ENCODE peak calls at places on chromosomes 11 and 22, in eight cellular contexts. D is ascending aorta, J is thyroid gland, C is body of pancreas, L is heart right ventricle, A is adrenal gland, N is right atrium auricular region, R is tibial nerve. K is an unnamed sample. For H3K27me3, the result is how much of the 10 kb centered on the place peaks cover.

GRCh38 chr22:20656902-20657836 is 116.7 kb upstream of the SERPIND1 start:
- DNase-seq in D (no peak), J (no peak), C (no peak), L (no peak), A (no peak), N (no peak), R (no peak), K (no peak)

GRCh38 chr11:112837162-112837826 is 123.9 kb upstream of the NCAM1 start:
- DNase-seq in D (no peak), J (peak), C (peak), L (peak), A (peak), N (no peak), R (no peak), K (no peak)

GRCh38 chr22:49396817-49397216 is 430.9 kb downstream of the BRD1 start:
- DNase-seq in D (no peak), J (no peak), C (no peak), L (no peak), A (no peak), N (peak), R (no peak), K (no peak)

GRCh38 chr11:59102259-59102765 is 4.7 kb upstream of the FAM111B start:
- DNase-seq in D (no peak), J (peak), C (peak), L (peak), A (peak), N (no peak), R (peak), K (no peak)

GRCh38 chr22:44329179-44329796 is 16.5 kb upstream of the SHISAL1 start:
- DNase-seq in D (no peak), J (no peak), C (no peak), L (no peak), A (no peak), N (no peak), R (no peak), K (no peak)

GRCh38 chr11:272195-272930 is 5.8 kb upstream of the NLRP6 start:
- DNase-seq in D (no peak), J (no peak), C (no peak), L (no peak), A (no peak), N (no peak), R (no peak), K (no peak)

GRCh38 chr22:37353839-37354238 is 71.5 kb downstream of the CYTH4 start:
- DNase-seq in D (no peak), J (no peak), C (no peak), L (no peak), A (no peak), N (no peak), R (no peak), K (peak)

GRCh38 chr11:110935018-110935640 is 222.9 kb upstream of the ARHGAP20 start:
- DNase-seq in D (no peak), J (no peak), C (no peak), L (no peak), A (no peak), N (no peak), R (no peak), K (no peak)

GRCh38 chr11:109197656-109198055 is 224.3 kb upstream of the C11orf87 start:
- DNase-seq in D (no peak), J (no peak), C (no peak), L (no peak), A (no peak), N (no peak), R (no peak), K (no peak)

GRCh38 chr11:77174559-77174958 is 46.5 kb downstream of the MYO7A start:
- DNase-seq in D (no peak), J (no peak), C (peak), L (peak), A (no peak), N (no peak), R (no peak), K (no peak)

GRCh38 chr22:49972163-49973017 is 11.8 kb downstream of the PIM3 start:
- DNase-seq in D (no peak), J (peak), C (no peak), L (peak), A (peak), N (no peak), R (no peak), K (no peak)

GRCh38 chr11:97615541-97615940 is 1225.7 kb downstream of the JRKL start:
- DNase-seq in D (no peak), J (no peak), C (no peak), L (no peak), A (no peak), N (no peak), R (no peak), K (no peak)

GRCh38 chr11:41201156-41201555 is 258.3 kb downstream of the LRRC4C start:
- DNase-seq in D (no peak), J (peak), C (no peak), L (no peak), A (peak), N (no peak), R (no peak), K (peak)

GRCh38 chr11:65546217-65546958 is 11.8 kb downstream of the LTBP3 start:
- DNase-seq in D (peak), J (peak), C (peak), L (peak), A (peak), N (no peak), R (peak), K (no peak)

DNA sequence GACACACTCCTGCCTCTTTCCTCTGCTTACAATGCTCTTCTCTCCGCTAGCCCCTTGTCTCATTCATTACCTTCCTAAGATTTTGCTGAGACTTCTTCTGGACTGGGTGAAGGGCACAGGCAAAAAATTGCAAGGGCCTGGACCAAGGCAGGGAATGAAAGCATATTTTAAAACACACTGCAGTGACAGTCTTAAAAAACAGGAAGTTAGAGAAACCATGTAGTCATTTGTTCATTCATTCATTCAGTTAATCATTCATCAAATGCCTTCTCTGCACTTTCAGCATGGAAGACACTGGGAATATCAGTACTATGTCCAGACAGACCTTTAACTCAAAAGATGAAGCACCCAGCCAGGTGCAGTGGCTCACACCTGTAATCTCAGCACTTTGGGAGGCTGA is 44.9 kb upstream of the SWAP70 start:
- DNase-seq in D (no peak), J (no peak), C (no peak), L (no peak), A (no peak), N (no peak), R (no peak), K (no peak)
- H3K27ac ChIP-seq in D (no peak), J (no peak), C (no peak), L (no peak), A (no peak), N (no peak), R (no peak), K (no peak)

GRCh38 chr22:27383896-27384295 is 417.7 kb downstream of the MN1 start:
- DNase-seq in D (no peak), J (no peak), C (no peak), L (no peak), A (no peak), N (no peak), R (no peak), K (no peak)

GRCh38 chr22:27387561-27387960 is 414.0 kb downstream of the MN1 start:
- DNase-seq in D (no peak), J (no peak), C (no peak), L (no peak), A (no peak), N (peak), R (no peak), K (no peak)

GRCh38 chr22:27382947-27383346 is 418.6 kb downstream of the MN1 start:
- DNase-seq in D (no peak), J (no peak), C (no peak), L (no peak), A (no peak), N (peak), R (no peak), K (no peak)

GRCh38 chr22:27386186-27386585 is 415.4 kb downstream of the MN1 start:
- DNase-seq in D (no peak), J (peak), C (no peak), L (no peak), A (no peak), N (peak), R (no peak), K (no peak)

DNA sequence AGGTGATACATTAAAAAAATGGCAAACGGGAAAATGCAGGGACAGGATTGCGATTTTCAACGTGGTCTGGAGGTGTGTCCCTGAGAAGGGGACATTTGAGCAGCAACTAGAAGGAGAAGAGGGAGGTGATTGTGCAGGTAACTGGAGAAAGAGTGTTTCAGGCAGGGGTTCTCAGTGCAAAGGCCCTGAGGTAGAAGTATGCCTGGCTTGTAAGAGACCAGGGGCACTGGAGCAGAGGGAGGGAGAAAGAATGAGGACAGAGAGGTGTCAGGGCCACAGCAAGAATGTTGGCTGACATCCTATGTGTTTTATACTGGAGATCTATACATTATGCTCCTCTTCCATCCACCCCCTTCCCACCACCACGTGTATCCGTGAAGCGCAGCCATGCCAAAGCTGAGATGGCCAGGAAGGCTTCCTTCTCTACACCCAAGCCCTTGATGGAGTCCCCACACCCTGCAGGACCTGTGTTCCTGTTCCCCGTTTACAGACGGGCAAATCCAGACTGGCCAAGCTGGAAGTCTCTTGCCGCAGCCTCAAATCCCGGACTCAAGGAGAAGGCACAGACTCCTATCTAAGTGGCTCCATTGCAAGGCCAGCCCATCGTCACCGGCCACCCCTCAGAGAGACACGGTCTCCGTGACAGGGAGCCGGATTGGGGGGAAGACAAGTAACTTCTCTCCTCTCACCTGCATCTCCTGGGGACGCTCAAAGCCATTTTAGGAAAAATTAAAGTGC is 416.1 kb downstream of the MN1 start:
- DNase-seq in D (no peak), J (no peak), C (no peak), L (no peak), A (no peak), N (peak), R (no peak), K (no peak)
- H3K27me3 ChIP-seq in D (under half), J (under half), C (under half), L (half or more), A (under half), N (under half), R (under half), K (under half)

DNA sequence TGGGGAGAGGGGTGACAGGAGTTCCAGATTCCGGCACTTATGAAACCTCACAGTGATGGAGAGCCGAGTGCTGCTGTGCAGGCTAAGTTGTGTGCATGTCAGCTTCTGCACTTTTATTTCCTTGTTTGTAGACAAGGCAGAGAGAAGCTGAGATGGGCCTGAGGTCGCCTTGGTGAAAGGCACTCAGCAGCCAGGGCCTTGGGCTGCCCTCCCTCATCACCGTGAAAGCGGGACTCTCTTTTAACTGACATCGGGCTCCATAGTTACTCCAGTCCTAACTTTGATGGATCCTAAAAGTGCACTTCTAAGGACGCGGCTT is 7.6 kb downstream of the CD81 start:
- DNase-seq in D (no peak), J (no peak), C (no peak), L (no peak), A (no peak), N (no peak), R (no peak), K (no peak)
- H3K27ac ChIP-seq in D (peak), J (no peak), C (no peak), L (peak), A (no peak), N (peak), R (peak), K (no peak)

GRCh38 chr11:5577101-5577500 is 3.6 kb upstream of the OR52B6 start:
- DNase-seq in D (no peak), J (no peak), C (no peak), L (no peak), A (no peak), N (no peak), R (no peak), K (no peak)
- H3K27me3 ChIP-seq in D (under half), J (under half), C (under half), L (under half), A (under half), N (under half), R (under half), K (under half)

GRCh38 chr11:57787205-57787604 is 25.6 kb downstream of the CTNND1 start:
- DNase-seq in D (no peak), J (no peak), C (no peak), L (no peak), A (no peak), N (no peak), R (no peak), K (no peak)
- H3K27ac ChIP-seq in D (no peak), J (peak), C (no peak), L (no peak), A (no peak), N (no peak), R (no peak), K (no peak)

DNA sequence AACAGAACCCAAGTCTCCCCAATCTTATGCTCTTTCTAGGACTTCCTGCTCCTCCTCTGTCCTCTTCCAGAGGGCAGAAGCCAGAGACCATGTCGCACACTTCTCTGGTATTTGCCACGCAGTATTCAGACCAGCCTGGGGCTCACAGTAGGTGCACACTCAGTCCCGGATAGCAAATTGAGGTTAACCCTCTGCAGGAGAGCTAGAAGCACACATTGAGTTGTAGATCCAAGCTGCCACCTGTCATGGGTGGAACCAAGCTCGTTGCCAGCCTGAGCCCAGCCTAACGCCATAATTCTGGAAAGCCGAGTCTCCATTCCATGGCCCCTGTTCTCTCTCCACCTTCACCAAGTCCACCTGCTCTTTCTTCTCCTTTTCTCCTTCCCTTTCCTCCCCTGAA is 562.1 kb downstream of the BUD13 start:
- DNase-seq in D (no peak), J (no peak), C (no peak), L (no peak), A (no peak), N (no peak), R (no peak), K (no peak)
- H3K27me3 ChIP-seq in D (under half), J (under half), C (under half), L (under half), A (under half), N (under half), R (under half), K (under half)